ENCODE peak calls at places on chromosomes 7 and 10, in four cellular contexts. One of them, this sample, is unnamed.

GRCh38 chr10:16341637-16342036 is 95.2 kb upstream of the PTER start:
- DNase-seq in mucosa of gallbladder: no peak
- DNase-seq in EH: no peak
- DNase-seq in ovary: no peak
- DNase-seq in this sample: no peak

GRCh38 chr10:47380341-47381215 is 3.5 kb downstream of the ZNF488 start:
- DNase-seq in mucosa of gallbladder: peak; percentile 80
- DNase-seq in EH: no peak
- DNase-seq in ovary: no peak
- DNase-seq in this sample: peak; percentile 54

GRCh38 chr10:101273330-101273729 is 44.1 kb upstream of the LBX1 start:
- DNase-seq in mucosa of gallbladder: no peak
- DNase-seq in EH: peak; percentile 17
- DNase-seq in ovary: no peak
- DNase-seq in this sample: no peak

GRCh38 chr7:45582868-45583277 is 8.7 kb downstream of the ADCY1 start:
- DNase-seq in mucosa of gallbladder: no peak
- DNase-seq in EH: no peak
- DNase-seq in ovary: no peak
- DNase-seq in this sample: no peak

GRCh38 chr7:67907792-67908191 is 911.2 kb downstream of the TYW1 start:
- DNase-seq in mucosa of gallbladder: no peak
- DNase-seq in EH: no peak
- DNase-seq in ovary: no peak
- DNase-seq in this sample: no peak

GRCh38 chr10:74871595-74872382 is 45.4 kb downstream of the KAT6B start:
- DNase-seq in mucosa of gallbladder: no peak
- DNase-seq in EH: no peak
- DNase-seq in ovary: no peak
- DNase-seq in this sample: peak; percentile 40

GRCh38 chr10:16950686-16951681 is 133.8 kb upstream of the RSU1 start:
- DNase-seq in mucosa of gallbladder: no peak
- DNase-seq in EH: peak; percentile 84
- DNase-seq in ovary: no peak
- DNase-seq in this sample: no peak

GRCh38 chr7:35261041-35261440 is 7.1 kb upstream of the TBX20 start:
- DNase-seq in mucosa of gallbladder: no peak
- DNase-seq in EH: no peak
- DNase-seq in ovary: no peak
- DNase-seq in this sample: no peak

GRCh38 chr7:151080091-151080521 is 503 bp downstream of the FASTK start:
- DNase-seq in mucosa of gallbladder: no peak
- DNase-seq in EH: peak; percentile 38
- DNase-seq in ovary: no peak
- DNase-seq in this sample: peak; percentile 46

GRCh38 chr7:142482899-142483658 is 225.2 kb upstream of the PRSS58 start:
- DNase-seq in mucosa of gallbladder: peak; percentile 37
- DNase-seq in EH: peak; percentile 68
- DNase-seq in ovary: no peak
- DNase-seq in this sample: peak; percentile 74

GRCh38 chr10:50280049-50280448 is 28.7 kb upstream of the ASAH2 start:
- DNase-seq in mucosa of gallbladder: no peak
- DNase-seq in EH: no peak
- DNase-seq in ovary: no peak
- DNase-seq in this sample: no peak

GRCh38 chr10:6729071-6729773 is 149.1 kb upstream of the PRKCQ start:
- DNase-seq in mucosa of gallbladder: no peak
- DNase-seq in EH: peak; percentile 68
- DNase-seq in ovary: no peak
- DNase-seq in this sample: no peak

GRCh38 chr10:79490400-79491081 is 21.8 kb upstream of the EIF5AL1 start:
- DNase-seq in mucosa of gallbladder: no peak
- DNase-seq in EH: peak; percentile 68
- DNase-seq in ovary: no peak
- DNase-seq in this sample: no peak

GRCh38 chr10:114758331-114758730 is 63.2 kb upstream of the FHIP2A start:
- DNase-seq in mucosa of gallbladder: no peak
- DNase-seq in EH: peak; percentile 32
- DNase-seq in ovary: no peak
- DNase-seq in this sample: no peak

GRCh38 chr10:80684217-80684616 is 146.5 kb downstream of the SH2D4B start:
- DNase-seq in mucosa of gallbladder: no peak
- DNase-seq in EH: peak; percentile 42
- DNase-seq in ovary: no peak
- DNase-seq in this sample: no peak

GRCh38 chr10:79184141-79184625 is 115.4 kb downstream of the ZMIZ1 start:
- DNase-seq in mucosa of gallbladder: peak; percentile 69
- DNase-seq in EH: peak; percentile 90
- DNase-seq in ovary: no peak
- DNase-seq in this sample: peak; percentile 59

GRCh38 chr10:118272090-118272775 is 69.9 kb downstream of the FAM204A start:
- DNase-seq in mucosa of gallbladder: no peak
- DNase-seq in EH: peak; percentile 26
- DNase-seq in ovary: no peak
- DNase-seq in this sample: peak; percentile 27

GRCh38 chr10:79250259-79250658 is 97.0 kb upstream of the PPIF start:
- DNase-seq in mucosa of gallbladder: no peak
- DNase-seq in EH: no peak
- DNase-seq in ovary: no peak
- DNase-seq in this sample: peak; percentile 48

GRCh38 chr7:130941322-130942210 is 207.6 kb upstream of the KLF14 start:
- DNase-seq in mucosa of gallbladder: peak; percentile 61
- DNase-seq in EH: peak; percentile 71
- DNase-seq in ovary: peak; percentile 62
- DNase-seq in this sample: peak; percentile 75

GRCh38 chr7:40784176-40784575 is 649.4 kb downstream of the SUGCT start:
- DNase-seq in mucosa of gallbladder: no peak
- DNase-seq in EH: no peak
- DNase-seq in ovary: no peak
- DNase-seq in this sample: no peak

GRCh38 chr10:70381491-70382421 is 669 bp downstream of the LRRC20 start:
- DNase-seq in mucosa of gallbladder: no peak
- DNase-seq in EH: peak; percentile 44
- DNase-seq in ovary: peak; percentile 44
- DNase-seq in this sample: peak; percentile 52

GRCh38 chr10:124450010-124450782 is at the start of gene NKX1-2:
- DNase-seq in mucosa of gallbladder: no peak
- DNase-seq in EH: no peak
- DNase-seq in ovary: no peak
- DNase-seq in this sample: no peak

GRCh38 chr10:126844406-126844805 is 60.8 kb upstream of the DOCK1 start:
- DNase-seq in mucosa of gallbladder: no peak
- DNase-seq in EH: peak; percentile 3
- DNase-seq in ovary: no peak
- DNase-seq in this sample: no peak

GRCh38 chr7:154505362-154505761 is 453.2 kb downstream of the DPP6 start:
- DNase-seq in mucosa of gallbladder: no peak
- DNase-seq in EH: no peak
- DNase-seq in ovary: no peak
- DNase-seq in this sample: no peak

GRCh38 chr10:105837951-105838350 is 1196.9 kb downstream of the SORCS3 start:
- DNase-seq in mucosa of gallbladder: no peak
- DNase-seq in EH: peak; percentile 3
- DNase-seq in ovary: no peak
- DNase-seq in this sample: no peak

GRCh38 chr10:95221124-95221523 is 27.1 kb downstream of the ACSM6 start:
- DNase-seq in mucosa of gallbladder: no peak
- DNase-seq in EH: peak; percentile 58
- DNase-seq in ovary: no peak
- DNase-seq in this sample: no peak

GRCh38 chr10:22320591-22321155 is at the start of gene BMI1:
- DNase-seq in mucosa of gallbladder: peak; percentile 79
- DNase-seq in EH: peak; percentile 80
- DNase-seq in ovary: peak; percentile 83
- DNase-seq in this sample: peak; percentile 81

This sample was measured in colonic mucosa.